ENCODE peak calls at places on chromosomes 1 and 21, in six cellular contexts. F, X, N, J, R and B are unnamed samples.
A peak's percentile ranks its signal among the peaks of the same experiment; 100 is the strongest.

GRCh38 chr1:183600136-183600535 is 9.9 kb upstream of the NCF2 start:
- DNase-seq in F (no peak), X (peak; percentile 58), N (no peak), J (no peak), R (no peak), B (no peak)

GRCh38 chr21:32371913-32372314 is 20.9 kb downstream of the URB1 start:
- DNase-seq in F (no peak), X (no peak), N (no peak), J (no peak), R (no peak), B (no peak)

GRCh38 chr1:151729966-151730291 is 8.6 kb downstream of the RIIAD1 start:
- DNase-seq in F (no peak), X (no peak), N (no peak), J (no peak), R (no peak), B (no peak)

GRCh38 chr1:226798427-226799411 is 59.6 kb upstream of the ITPKB start:
- DNase-seq in F (peak; percentile 39), X (no peak), N (no peak), J (no peak), R (no peak), B (no peak)

GRCh38 chr1:3711381-3711779 is 40.9 kb upstream of the CCDC27 start:
- DNase-seq in F (no peak), X (no peak), N (no peak), J (no peak), R (no peak), B (no peak)

GRCh38 chr1:154931940-154932487 is 4.5 kb downstream of the PMVK start:
- DNase-seq in F (peak; percentile 93), X (no peak), N (no peak), J (no peak), R (no peak), B (peak; percentile 43)

GRCh38 chr1:56441586-56441985 is 137.8 kb downstream of the PLPP3 start:
- DNase-seq in F (no peak), X (no peak), N (no peak), J (no peak), R (no peak), B (no peak)

GRCh38 chr1:96698332-96698983 is 23.1 kb upstream of the PTBP2 start:
- DNase-seq in F (no peak), X (no peak), N (no peak), J (no peak), R (no peak), B (no peak)

GRCh38 chr21:46116846-46117585 is 19.1 kb downstream of the COL6A2 start:
- DNase-seq in F (peak; percentile 5), X (peak; percentile 8), N (no peak), J (peak; percentile 30), R (peak; percentile 64), B (peak; percentile 6)

GRCh38 chr1:199002670-199003069 is 363.8 kb downstream of the PTPRC start:
- DNase-seq in F (no peak), X (no peak), N (no peak), J (no peak), R (no peak), B (no peak)

GRCh38 chr1:9275567-9276034 is 17.1 kb upstream of the SPSB1 start:
- DNase-seq in F (peak; percentile 59), X (peak; percentile 80), N (no peak), J (no peak), R (no peak), B (peak; percentile 72)

GRCh38 chr21:34630536-34631143 is 15.7 kb upstream of the RCAN1 start:
- DNase-seq in F (no peak), X (no peak), N (peak; percentile 32), J (peak; percentile 55), R (no peak), B (peak; percentile 53)

GRCh38 chr1:78676347-78676982 is 26.8 kb downstream of the IFI44 start:
- DNase-seq in F (peak; percentile 38), X (no peak), N (no peak), J (peak; percentile 62), R (no peak), B (peak; percentile 67)

DNA sequence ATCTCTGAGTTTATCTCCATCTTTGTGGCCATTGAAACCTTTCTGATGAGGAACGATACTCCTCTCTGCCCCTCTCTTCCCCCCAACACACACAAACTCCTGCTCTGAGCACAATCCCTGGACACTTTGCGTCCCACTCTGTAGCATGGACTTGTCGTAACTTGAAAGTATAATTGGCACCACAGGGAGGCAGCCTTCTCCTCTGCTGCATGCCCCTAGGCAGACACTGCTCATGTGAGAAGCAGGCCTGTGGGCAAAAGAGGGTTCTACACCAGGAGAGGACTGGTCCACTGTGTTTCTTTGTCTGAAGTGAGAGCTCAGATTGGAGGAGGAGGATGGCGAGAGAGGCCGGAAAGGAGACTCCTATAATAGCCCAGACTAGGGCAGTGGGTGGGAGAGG is 3.8 kb upstream of the PARS2 start:
- DNase-seq in F (peak; percentile 28), X (no peak), N (no peak), J (no peak), R (no peak), B (no peak)
- TF ChIP-seq CTCF in F (peak; percentile 26), X (no peak), N (no peak), J (peak; percentile 40), R (no peak), B (no peak)

GRCh38 chr1:67213164-67213563 is 46.9 kb downstream of the IL23R start:
- DNase-seq in F (no peak), X (no peak), N (no peak), J (peak; percentile 64), R (no peak), B (no peak)
- TF ChIP-seq CTCF in F (peak; percentile 9), X (no peak), N (peak; percentile 63), J (peak; percentile 82), R (no peak), B (peak; percentile 35)

DNA sequence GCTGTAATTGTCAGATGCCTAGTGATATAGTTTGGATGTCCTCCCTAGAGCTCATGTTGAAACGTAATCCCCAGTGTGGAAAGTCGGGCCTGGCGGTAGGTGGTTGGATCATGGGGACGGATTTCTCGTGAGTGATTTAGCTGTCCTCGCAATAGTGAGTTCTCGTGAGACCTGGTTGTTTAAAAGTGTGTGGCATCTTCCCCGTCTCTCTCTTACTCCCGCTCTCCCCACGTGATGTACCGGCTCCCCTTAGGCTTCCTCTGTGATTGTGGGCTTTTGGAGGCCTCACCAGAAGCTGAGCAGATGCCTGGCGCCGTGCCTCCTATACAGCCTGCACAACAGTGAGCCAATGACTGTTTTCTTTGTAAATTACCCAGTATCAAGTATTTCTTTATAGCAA is 264.5 kb downstream of the TTLL7 start:
- DNase-seq in F (no peak), X (no peak), N (no peak), J (no peak), R (no peak), B (no peak)
- TF ChIP-seq CTCF in F (no peak), X (no peak), N (no peak), J (no peak), R (no peak), B (no peak)

DNA sequence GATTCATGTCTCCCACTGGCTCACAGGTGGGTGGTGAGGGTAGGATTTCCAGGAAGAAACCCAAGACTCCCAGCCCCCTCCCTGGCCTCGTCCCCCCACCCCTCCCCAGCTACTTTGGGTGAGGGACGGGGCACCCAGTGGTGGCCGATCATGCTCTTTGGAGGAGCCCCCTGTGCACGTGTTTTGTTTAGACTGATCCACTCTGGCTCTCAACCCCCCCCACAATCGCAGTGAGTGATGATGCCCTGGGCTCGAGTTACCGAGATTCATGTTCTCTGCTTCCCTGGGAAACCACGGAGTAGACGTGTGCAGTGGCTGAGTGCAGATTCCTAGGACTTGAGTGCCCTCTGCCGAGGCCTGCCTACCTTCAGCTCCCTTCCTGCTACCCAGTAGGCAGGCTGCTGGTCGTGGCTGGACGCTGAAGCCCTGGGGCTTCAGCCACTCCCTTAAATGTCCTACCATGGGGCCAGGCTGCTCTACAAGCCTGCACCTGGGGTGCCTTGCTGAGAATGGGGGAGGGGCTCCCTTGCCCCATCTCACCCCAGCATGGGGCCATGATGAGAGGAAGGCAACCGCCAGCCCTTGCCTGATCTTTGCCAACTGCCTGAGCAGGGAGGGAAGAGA is 3.9 kb upstream of the GRIK3 start:
- DNase-seq in F (no peak), X (no peak), N (no peak), J (peak; percentile 73), R (no peak), B (no peak)
- TF ChIP-seq CTCF in F (no peak), X (no peak), N (peak; percentile 3), J (peak; percentile 67), R (no peak), B (no peak)

GRCh38 chr1:68490046-68490651 is 6.7 kb downstream of the DEPDC1 start:
- DNase-seq in F (no peak), X (no peak), N (no peak), J (no peak), R (no peak), B (no peak)

GRCh38 chr1:68481041-68481440 is 15.8 kb downstream of the DEPDC1 start:
- DNase-seq in F (no peak), X (no peak), N (no peak), J (no peak), R (no peak), B (no peak)

GRCh38 chr1:68484618-68485017 is 12.3 kb downstream of the DEPDC1 start:
- DNase-seq in F (peak; percentile 11), X (no peak), N (no peak), J (no peak), R (no peak), B (no peak)

GRCh38 chr1:68485431-68486022 is 11.4 kb downstream of the DEPDC1 start:
- DNase-seq in F (no peak), X (no peak), N (no peak), J (no peak), R (no peak), B (no peak)
- TF ChIP-seq CTCF in F (no peak), X (no peak), N (no peak), J (no peak), R (no peak), B (no peak)

GRCh38 chr21:39312112-39313041 is 1.1 kb downstream of the BRWD1 start:
- DNase-seq in F (peak; percentile 95), X (peak; percentile 91), N (peak; percentile 56), J (peak; percentile 97), R (peak; percentile 96), B (peak; percentile 93)
- TF ChIP-seq CTCF in F (no peak), X (no peak), N (no peak), J (no peak), R (no peak), B (no peak)